ENCODE peak calls at places on chromosomes 7 and 10, in seven cellular contexts. F, U, S, H, M, G and C are unnamed samples.

GRCh38 chr7:139875821-139876241 is 46.8 kb downstream of the TBXAS1 start:
- DNase-seq in F (no peak), U (peak; percentile 40), S (no peak), H (peak; percentile 56), M (no peak), G (no peak), C (no peak)

GRCh38 chr10:48523212-48523819 is 81.6 kb downstream of the ARHGAP22 start:
- DNase-seq in F (peak; percentile 39), U (peak; percentile 40), S (peak; percentile 72), H (no peak), M (peak; percentile 97), G (peak; percentile 96), C (no peak)

GRCh38 chr7:55020481-55020871 is 1.7 kb downstream of the EGFR start:
- DNase-seq in F (peak; percentile 69), U (peak; percentile 82), S (peak; percentile 80), H (peak; percentile 82), M (peak; percentile 62), G (peak; percentile 64), C (peak; percentile 44)

GRCh38 chr10:93069245-93069561 is 4.5 kb upstream of the CYP26A1 start:
- DNase-seq in F (no peak), U (no peak), S (no peak), H (no peak), M (no peak), G (no peak), C (no peak)

GRCh38 chr10:36048236-36048635 is 406.1 kb upstream of the FZD8 start:
- DNase-seq in F (no peak), U (no peak), S (no peak), H (no peak), M (no peak), G (no peak), C (no peak)

GRCh38 chr7:69359003-69359555 is 239.2 kb upstream of the AUTS2 start:
- DNase-seq in F (no peak), U (no peak), S (no peak), H (no peak), M (no peak), G (peak; percentile 43), C (no peak)

GRCh38 chr7:130951303-130951975 is 217.4 kb upstream of the KLF14 start:
- DNase-seq in F (no peak), U (no peak), S (no peak), H (no peak), M (no peak), G (no peak), C (no peak)

GRCh38 chr7:134514663-134515062 is 12.7 kb upstream of the AKR1B10 start:
- DNase-seq in F (peak; percentile 22), U (peak; percentile 33), S (no peak), H (no peak), M (peak; percentile 85), G (peak; percentile 87), C (peak; percentile 44)

GRCh38 chr7:43586251-43586900 is 3.5 kb downstream of the STK17A start:
- DNase-seq in F (no peak), U (no peak), S (no peak), H (no peak), M (no peak), G (no peak), C (no peak)

GRCh38 chr10:59991661-59992060 is 85.3 kb upstream of the CCDC6 start:
- DNase-seq in F (peak; percentile 58), U (peak; percentile 45), S (no peak), H (peak; percentile 78), M (peak; percentile 14), G (peak; percentile 60), C (peak; percentile 41)

GRCh38 chr7:142568430-142569097 is 180.7 kb upstream of the PRSS1 start:
- DNase-seq in F (no peak), U (no peak), S (no peak), H (no peak), M (peak; percentile 84), G (peak; percentile 80), C (no peak)

GRCh38 chr10:115964827-115965226 is 308.2 kb downstream of the GFRA1 start:
- DNase-seq in F (no peak), U (no peak), S (no peak), H (no peak), M (no peak), G (no peak), C (no peak)

GRCh38 chr7:22541789-22542188 is 41.8 kb upstream of the STEAP1B start:
- DNase-seq in F (no peak), U (no peak), S (no peak), H (no peak), M (no peak), G (no peak), C (no peak)

GRCh38 chr10:88705951-88706350 is at the start of gene LIPK:
- DNase-seq in F (no peak), U (no peak), S (no peak), H (no peak), M (no peak), G (no peak), C (no peak)

DNA sequence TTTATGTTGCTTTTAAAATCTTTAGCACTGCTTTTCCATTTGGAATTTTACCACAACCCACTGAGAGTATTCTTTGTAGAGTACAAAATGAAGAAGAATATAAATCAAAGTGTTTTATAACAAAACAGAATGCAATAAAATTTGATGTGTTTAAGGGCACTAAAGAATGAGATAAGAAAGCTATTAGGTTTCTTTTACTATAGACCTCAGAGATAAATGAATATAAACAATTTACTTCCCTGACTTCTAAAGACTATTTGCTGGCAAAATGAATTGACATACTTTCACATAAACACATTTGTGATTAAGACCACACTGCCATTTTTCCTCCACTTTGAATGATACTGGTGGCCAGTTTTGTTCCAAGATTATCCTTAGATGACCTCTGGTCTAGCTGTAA is 124.5 kb downstream of the ITGA8 start:
- DNase-seq in F (no peak), U (no peak), S (no peak), H (no peak), M (no peak), G (no peak), C (no peak)
- H3K36me3 ChIP-seq in F (no peaks in the 10 kb centered on the region), U (no peaks in the 10 kb centered on the region), S (no peaks in the 10 kb centered on the region), H (no peaks in the 10 kb centered on the region), M (no peaks in the 10 kb centered on the region), G (no peaks in the 10 kb centered on the region), C (no peaks in the 10 kb centered on the region)

GRCh38 chr7:12751764-12752163 is 64.3 kb downstream of the ARL4A start:
- DNase-seq in F (no peak), U (no peak), S (no peak), H (no peak), M (no peak), G (no peak), C (no peak)

GRCh38 chr7:12747687-12748306 is 60.4 kb downstream of the ARL4A start:
- DNase-seq in F (no peak), U (no peak), S (no peak), H (no peak), M (no peak), G (no peak), C (no peak)

GRCh38 chr7:12749746-12750145 is 62.3 kb downstream of the ARL4A start:
- DNase-seq in F (no peak), U (no peak), S (no peak), H (no peak), M (no peak), G (no peak), C (no peak)

GRCh38 chr7:12746211-12746610 is 58.8 kb downstream of the ARL4A start:
- DNase-seq in F (no peak), U (no peak), S (no peak), H (no peak), M (no peak), G (no peak), C (no peak)

DNA sequence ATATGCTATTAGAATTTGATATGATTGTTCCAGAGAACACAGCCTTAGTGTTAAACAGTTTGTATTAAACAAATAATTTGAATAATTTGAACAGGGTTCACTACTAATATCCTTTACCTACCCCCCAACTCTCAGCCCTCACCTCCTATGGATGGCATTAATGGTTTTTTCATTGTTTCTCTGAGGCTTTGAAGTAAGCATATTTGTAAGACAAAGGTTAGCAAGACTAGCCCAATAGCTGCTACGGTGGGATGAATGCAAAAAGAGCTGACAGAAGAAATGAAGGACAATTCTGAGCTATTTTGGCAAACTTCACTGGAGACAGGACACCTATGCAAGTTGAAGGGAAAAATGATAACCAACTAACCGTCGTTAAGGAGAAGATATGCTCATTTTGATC is 61.6 kb downstream of the ARL4A start:
- DNase-seq in F (no peak), U (no peak), S (no peak), H (no peak), M (no peak), G (no peak), C (no peak)
- H3K4me1 ChIP-seq in F (no peaks in the 10 kb centered on the region), U (no peaks in the 10 kb centered on the region), S (no peaks in the 10 kb centered on the region), H (no peaks in the 10 kb centered on the region), M (no peaks in the 10 kb centered on the region), G (no peaks in the 10 kb centered on the region), C (no peaks in the 10 kb centered on the region)

DNA sequence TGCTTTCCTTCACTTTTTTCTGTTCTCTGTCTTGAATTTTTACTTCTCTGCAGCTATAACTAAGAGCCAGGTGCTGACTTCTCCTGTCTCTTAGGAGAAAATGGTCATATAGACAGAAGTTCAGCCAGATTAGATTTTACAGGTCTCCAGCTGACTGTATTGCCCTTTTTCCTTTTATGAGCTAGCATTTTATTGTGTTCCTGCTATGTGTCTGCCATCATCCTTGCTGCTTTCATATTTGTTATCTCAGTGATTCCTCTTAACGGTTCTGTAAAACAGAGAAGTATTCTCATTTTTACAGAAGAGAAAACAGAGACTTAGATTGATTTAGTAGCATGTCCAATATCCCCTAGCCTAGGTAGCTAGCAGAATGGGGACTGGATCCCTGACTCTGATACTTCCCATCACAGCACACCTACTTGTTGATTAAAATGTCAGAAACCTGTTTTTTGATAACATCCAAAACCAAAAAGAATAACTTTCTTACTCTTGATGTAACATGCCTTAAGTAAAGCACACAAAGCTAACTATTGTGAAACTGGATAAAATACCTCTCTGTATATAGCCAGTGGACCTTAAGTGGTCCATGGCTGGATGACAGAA is 5.2 kb downstream of the KAT6B start:
- DNase-seq in F (no peak), U (no peak), S (no peak), H (no peak), M (no peak), G (no peak), C (no peak)
- H3K36me3 ChIP-seq in F (no peaks in the 10 kb centered on the region), U (no peaks in the 10 kb centered on the region), S (no peaks in the 10 kb centered on the region), H (no peaks in the 10 kb centered on the region), M (no peaks in the 10 kb centered on the region), G (no peaks in the 10 kb centered on the region), C (no peaks in the 10 kb centered on the region)

DNA sequence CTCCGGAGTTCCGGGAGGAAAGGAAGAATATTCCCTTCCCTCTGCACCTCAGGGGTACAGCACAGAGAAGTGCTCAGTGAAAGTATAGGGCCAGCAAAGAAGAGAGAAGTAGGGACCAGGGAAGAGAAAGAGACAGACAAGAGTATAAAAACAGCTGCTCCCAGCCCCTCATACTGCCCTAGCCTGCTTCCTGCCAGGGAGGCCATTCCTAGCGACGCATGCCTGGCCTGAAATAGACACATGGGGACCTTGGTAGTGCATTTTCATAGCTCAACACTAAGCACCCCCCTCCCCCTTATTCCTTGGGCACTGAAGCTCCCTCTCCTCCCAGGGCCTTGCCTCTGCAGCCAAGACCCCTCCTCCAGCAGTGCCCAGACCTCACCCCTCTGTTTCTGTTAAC is 64.6 kb downstream of the ZMIZ1 start:
- DNase-seq in F (no peak), U (no peak), S (no peak), H (no peak), M (no peak), G (no peak), C (no peak)
- H3K4me1 ChIP-seq in F (peaks cover 31% of the 10 kb centered on the region), U (peaks cover 7% of the 10 kb centered on the region), S (peaks cover 61% of the 10 kb centered on the region), H (peaks cover 94% of the 10 kb centered on the region), M (peaks cover 45% of the 10 kb centered on the region), G (peaks cover 96% of the 10 kb centered on the region), C (peaks cover 73% of the 10 kb centered on the region)

GRCh38 chr7:13933536-13933935 is 55.9 kb downstream of the ETV1 start:
- DNase-seq in F (no peak), U (no peak), S (no peak), H (no peak), M (no peak), G (no peak), C (no peak)

GRCh38 chr7:13933106-13933505 is 56.4 kb downstream of the ETV1 start:
- DNase-seq in F (no peak), U (no peak), S (no peak), H (no peak), M (peak; percentile 40), G (peak; percentile 21), C (no peak)

GRCh38 chr7:13932131-13932530 is 57.3 kb downstream of the ETV1 start:
- DNase-seq in F (no peak), U (no peak), S (no peak), H (no peak), M (no peak), G (no peak), C (no peak)
- H3K36me3 ChIP-seq in F (no peaks in the 10 kb centered on the region), U (no peaks in the 10 kb centered on the region), S (peaks cover 2% of the 10 kb centered on the region), H (peaks cover 6% of the 10 kb centered on the region), M (peaks cover 5% of the 10 kb centered on the region), G (peaks cover 73% of the 10 kb centered on the region), C (peaks cover 35% of the 10 kb centered on the region)